ENCODE peak calls at places on chromosomes 6 and 20, in four cellular contexts. N, V, E and G are unnamed samples.

GRCh38 chr6:20991910-20992309 is 457.7 kb downstream of the CDKAL1 start:
- DNase-seq in N (no peak), V (no peak), E (no peak), G (no peak)

GRCh38 chr6:37679539-37680476 is 17.9 kb downstream of the MDGA1 start:
- DNase-seq in N (no peak), V (no peak), E (no peak), G (no peak)

GRCh38 chr6:140790109-140790508 is 1342.6 kb upstream of the GJE1 start:
- DNase-seq in N (no peak), V (no peak), E (no peak), G (no peak)

GRCh38 chr6:7201732-7202541 is 94.2 kb downstream of the RREB1 start:
- DNase-seq in N (no peak), V (peak), E (no peak), G (no peak)

GRCh38 chr6:90044182-90044832 is 150.0 kb downstream of the GJA10 start:
- DNase-seq in N (no peak), V (no peak), E (no peak), G (no peak)

GRCh38 chr6:5205035-5205469 is 55.7 kb downstream of the LYRM4 start:
- DNase-seq in N (no peak), V (no peak), E (peak), G (no peak)

GRCh38 chr20:2767768-2768631 is 32.4 kb downstream of the CPXM1 start:
- DNase-seq in N (peak), V (no peak), E (no peak), G (no peak)

GRCh38 chr6:85581572-85581971 is 12.1 kb downstream of the SNX14 start:
- DNase-seq in N (no peak), V (no peak), E (no peak), G (no peak)

GRCh38 chr6:49570474-49571079 is 20.1 kb downstream of the C6orf141 start:
- DNase-seq in N (peak), V (no peak), E (no peak), G (peak)

GRCh38 chr6:82331031-82331773 is 32.4 kb upstream of the TPBG start:
- DNase-seq in N (peak), V (no peak), E (peak), G (peak)

GRCh38 chr6:133671376-133671775 is 217.5 kb upstream of the TCF21 start:
- DNase-seq in N (no peak), V (no peak), E (no peak), G (no peak)

GRCh38 chr6:74946961-74947360 is 258.9 kb downstream of the COL12A1 start:
- DNase-seq in N (peak), V (no peak), E (no peak), G (no peak)

GRCh38 chr6:109393882-109394281 is 11.6 kb upstream of the CD164 start:
- DNase-seq in N (no peak), V (no peak), E (no peak), G (no peak)

GRCh38 chr20:50516180-50516934 is 6.2 kb downstream of the PTPN1 start:
- DNase-seq in N (no peak), V (no peak), E (no peak), G (no peak)

GRCh38 chr6:22098623-22099022 is 198.2 kb downstream of the PRL start:
- DNase-seq in N (peak), V (no peak), E (no peak), G (peak)

GRCh38 chr6:129567374-129567773 is 142.6 kb downstream of the ARHGAP18 start:
- DNase-seq in N (peak), V (peak), E (peak), G (no peak)

GRCh38 chr6:19968201-19968600 is 131.0 kb downstream of the ID4 start:
- DNase-seq in N (no peak), V (peak), E (no peak), G (no peak)

GRCh38 chr6:140393665-140394064 is 1019.2 kb upstream of the CITED2 start:
- DNase-seq in N (peak), V (no peak), E (no peak), G (no peak)

GRCh38 chr20:50672400-50673145 is 18.8 kb downstream of the RIPOR3 start:
- DNase-seq in N (no peak), V (no peak), E (no peak), G (no peak)

GRCh38 chr6:219641-220198 is 72.6 kb upstream of the DUSP22 start:
- DNase-seq in N (peak), V (peak), E (peak), G (no peak)

GRCh38 chr20:7710440-7710839 is 229.8 kb downstream of the HAO1 start:
- DNase-seq in N (no peak), V (no peak), E (no peak), G (no peak)

GRCh38 chr20:17762873-17763557 is 63.2 kb downstream of the BANF2 start:
- DNase-seq in N (no peak), V (no peak), E (no peak), G (no peak)

GRCh38 chr6:95687839-95688238 is 110.5 kb downstream of the MANEA start:
- DNase-seq in N (no peak), V (no peak), E (no peak), G (no peak)

DNA sequence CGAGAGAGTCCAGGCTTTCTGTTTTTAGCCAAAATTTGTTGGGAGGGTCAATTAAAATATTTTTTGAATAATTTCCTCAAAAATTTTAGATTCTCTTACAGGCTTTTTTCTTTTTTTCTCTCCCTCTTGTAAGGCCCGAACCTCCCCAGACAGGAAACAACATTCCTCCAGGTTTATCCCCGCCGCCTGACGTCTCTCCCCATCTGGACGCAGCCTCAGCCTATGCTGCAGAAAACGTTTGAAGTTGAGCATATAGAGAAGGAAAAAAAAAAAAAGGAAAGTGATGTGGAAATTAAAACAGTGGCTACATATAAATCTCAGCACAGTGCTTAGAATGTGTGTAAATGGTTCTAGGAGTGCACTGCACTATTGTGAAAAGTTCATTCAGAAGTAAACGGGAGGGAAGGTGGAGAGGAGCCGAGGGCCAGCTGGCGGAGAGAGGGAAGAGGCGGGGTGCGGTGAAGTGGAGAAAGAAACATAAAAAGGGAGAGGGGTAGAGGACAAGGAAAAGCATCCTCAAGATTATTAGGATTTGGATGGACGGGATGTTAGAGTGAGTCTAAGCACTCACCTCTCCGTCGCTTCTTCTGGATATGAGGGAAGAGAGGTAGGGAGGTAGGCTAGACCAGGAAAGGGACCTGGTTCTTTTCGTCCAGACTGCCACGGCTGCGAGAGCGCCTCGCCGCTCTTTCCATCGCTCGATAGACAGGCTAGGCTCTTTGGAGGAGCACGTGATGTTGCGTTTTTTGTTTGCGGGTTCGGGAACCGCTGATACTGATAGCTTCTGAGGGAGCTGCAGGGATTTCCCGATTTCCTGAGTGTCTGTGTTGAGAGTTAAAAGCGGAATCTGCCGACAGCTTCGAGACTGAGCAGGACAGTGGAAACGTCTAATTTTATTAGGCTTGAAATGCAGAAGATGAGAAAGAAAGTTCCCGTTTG is 98.7 kb downstream of the TRIM27 start:
- DNase-seq in N (no peak), V (no peak), E (peak), G (no peak)
- TF ChIP-seq EZH2 in N (peak), V (no peak), E (peak), G (no peak)

DNA sequence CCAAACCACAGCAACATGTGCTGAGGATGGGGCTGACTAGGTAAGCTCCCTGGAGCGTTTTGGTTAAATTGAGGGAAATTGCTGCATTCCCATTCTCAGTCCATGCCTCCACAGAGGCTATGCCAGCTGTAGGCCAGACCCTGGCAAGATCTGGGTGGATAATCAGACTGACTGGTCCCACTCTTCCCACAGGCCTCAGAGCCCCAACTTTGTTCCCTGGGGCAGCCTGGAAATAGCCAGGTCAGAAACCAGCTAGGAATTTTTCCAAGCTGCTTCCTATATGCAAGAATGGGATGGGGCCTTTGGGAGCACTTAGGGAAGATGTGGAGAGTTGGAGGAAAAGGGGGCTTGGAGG is 1.5 kb upstream of the VEGFA start:
- DNase-seq in N (no peak), V (no peak), E (no peak), G (no peak)
- H3K27ac ChIP-seq in N (peak), V (no peak), E (no peak), G (no peak)

GRCh38 chr6:108175176-108175591 is 9.4 kb downstream of the NR2E1 start:
- DNase-seq in N (no peak), V (no peak), E (no peak), G (no peak)
- TF ChIP-seq EZH2 in N (peak), V (no peak), E (peak), G (no peak)

DNA sequence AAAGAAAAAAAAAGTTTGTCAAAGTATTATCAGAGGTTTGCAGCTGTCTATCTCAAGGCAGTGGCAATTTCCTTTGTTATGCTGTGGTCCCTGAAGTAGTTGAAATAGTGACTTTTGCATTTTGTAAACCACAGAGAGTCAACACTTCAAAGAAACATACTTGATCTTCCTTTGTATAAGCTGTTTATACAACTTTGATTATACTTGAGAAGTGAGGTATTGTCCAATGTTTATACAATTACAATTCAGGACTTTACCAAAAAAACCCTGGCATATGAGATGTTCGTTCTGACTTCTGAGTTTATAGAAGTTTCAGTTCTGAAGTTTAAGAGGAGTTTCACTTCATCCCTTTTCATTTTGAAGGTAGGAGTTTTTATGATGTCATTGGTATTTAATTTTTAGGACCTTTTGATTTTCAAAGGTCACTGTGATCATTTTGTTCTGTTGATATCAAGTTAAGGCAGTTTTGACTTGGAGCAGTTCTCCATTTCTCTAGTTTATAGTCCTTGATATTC is 4.0 kb downstream of the STK4 start:
- DNase-seq in N (peak), V (no peak), E (no peak), G (no peak)
- H3K27ac ChIP-seq in N (no peak), V (peak), E (no peak), G (no peak)

DNA sequence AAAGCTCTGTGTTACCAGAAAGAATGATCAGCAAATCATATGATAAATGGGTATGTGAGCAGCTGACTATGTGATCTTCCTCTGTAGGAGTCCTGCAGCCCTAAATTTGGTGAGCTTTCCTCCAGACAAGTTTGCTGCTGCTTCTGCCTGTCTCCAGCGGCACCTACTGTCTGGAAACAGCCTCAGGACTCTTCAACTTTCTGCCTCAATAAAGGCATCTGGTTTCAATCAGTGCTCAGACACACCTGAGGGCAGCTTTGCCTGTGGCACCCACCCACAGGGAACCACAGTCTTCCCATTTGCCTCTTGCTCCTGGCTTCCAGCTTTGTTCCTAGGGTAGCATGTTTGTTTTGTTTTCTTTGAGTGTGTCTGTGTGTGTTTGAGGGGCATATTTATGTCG is 727.9 kb upstream of the MAN1A1 start:
- DNase-seq in N (peak), V (no peak), E (peak), G (no peak)
- TF ChIP-seq EZH2 in N (no peak), V (no peak), E (no peak), G (no peak)

GRCh38 chr20:63628246-63628975 is 1.5 kb upstream of the GMEB2 start:
- DNase-seq in N (peak), V (peak), E (no peak), G (peak)

GRCh38 chr20:63625771-63626423 is 1.0 kb downstream of the GMEB2 start:
- DNase-seq in N (peak), V (peak), E (peak), G (no peak)

GRCh38 chr20:63627700-63628245 is 872 bp upstream of the GMEB2 start:
- DNase-seq in N (no peak), V (peak), E (no peak), G (no peak)

GRCh38 chr20:63626424-63627128 is at the start of gene GMEB2:
- DNase-seq in N (peak), V (peak), E (no peak), G (no peak)

DNA sequence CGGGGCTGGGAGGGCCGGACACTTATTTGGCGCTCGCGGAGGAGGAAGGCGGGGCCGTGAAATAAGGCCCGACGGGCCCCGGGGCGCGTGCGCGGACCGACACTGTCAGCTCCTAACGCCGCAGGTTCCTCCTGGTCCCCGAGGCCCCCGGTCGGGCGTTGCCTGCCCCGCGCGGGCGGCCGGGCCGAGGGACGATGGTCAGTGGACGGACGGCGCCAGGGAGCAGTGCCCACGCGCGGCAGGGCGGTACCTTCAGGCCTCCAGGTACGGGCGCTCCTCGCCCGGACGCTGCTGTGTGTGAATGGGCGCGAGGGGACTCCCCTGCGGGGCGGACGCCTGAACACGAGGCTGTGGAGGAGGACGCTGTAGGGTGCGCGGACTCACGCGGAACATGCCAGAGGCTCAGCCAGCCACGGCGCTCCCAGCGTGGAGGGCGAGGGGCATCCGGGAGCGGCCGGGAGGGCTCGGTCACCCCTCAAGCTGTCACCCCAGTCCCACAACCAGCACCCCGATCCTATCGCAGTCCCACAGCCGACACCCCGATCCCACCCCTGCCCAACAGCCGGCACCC is 313 bp upstream of the GMEB2 start:
- DNase-seq in N (peak), V (peak), E (peak), G (peak)
- H3K27ac ChIP-seq in N (peak), V (peak), E (no peak), G (peak)

DNA sequence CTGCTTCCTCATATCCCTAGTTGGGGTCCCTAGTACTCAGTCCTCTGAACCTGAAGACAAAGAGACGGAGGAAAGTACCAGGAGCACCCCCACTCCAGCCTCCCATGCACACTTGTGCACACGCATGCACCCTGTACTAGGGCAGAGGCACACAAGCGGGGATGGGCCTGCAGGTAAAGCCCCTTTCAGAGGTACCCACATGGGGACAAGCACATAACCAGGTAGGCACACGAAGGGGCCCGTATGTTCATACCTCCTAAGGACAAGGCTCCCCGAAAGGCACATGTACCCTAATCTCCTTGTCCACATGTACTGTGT is 1.1 kb downstream of the TMEM151B start:
- DNase-seq in N (no peak), V (no peak), E (no peak), G (no peak)
- TF ChIP-seq EZH2 in N (peak), V (peak), E (no peak), G (no peak)

GRCh38 chr6:136052046-136052445 is 198.1 kb downstream of the MTFR2 start:
- DNase-seq in N (no peak), V (no peak), E (no peak), G (no peak)
- H3K27ac ChIP-seq in N (no peak), V (no peak), E (no peak), G (peak)

GRCh38 chr6:166477647-166478365 is 95.1 kb upstream of the MPC1 start:
- DNase-seq in N (no peak), V (no peak), E (no peak), G (no peak)

GRCh38 chr6:166476061-166476591 is 93.4 kb upstream of the MPC1 start:
- DNase-seq in N (no peak), V (no peak), E (no peak), G (no peak)

GRCh38 chr6:166478782-166479592 is 96.2 kb upstream of the MPC1 start:
- DNase-seq in N (no peak), V (no peak), E (no peak), G (no peak)

GRCh38 chr6:166474721-166475565 is 92.2 kb upstream of the MPC1 start:
- DNase-seq in N (peak), V (no peak), E (no peak), G (no peak)

GRCh38 chr6:166476634-166477215 is 94.0 kb upstream of the MPC1 start:
- DNase-seq in N (no peak), V (no peak), E (no peak), G (no peak)
- TF ChIP-seq EZH2 in N (no peak), V (no peak), E (no peak), G (no peak)

GRCh38 chr6:51025082-51025777 is 206.6 kb downstream of the TFAP2B start:
- DNase-seq in N (no peak), V (peak), E (no peak), G (no peak)
- H3K27ac ChIP-seq in N (no peak), V (peak), E (no peak), G (no peak)